ENCODE peak calls at places on chromosome 4, in ten cellular contexts. R is A549, M is H1, L is body of pancreas, Y is uterus, A is IMR-90, K is adrenal gland, V is suprapubic skin, H is Peyer's patch, G is testis. P is an unnamed sample.

GRCh38 chr4:140136509-140136908 is 17.5 kb downstream of the MAML3 start:
- DNase-seq in K (no peak), A (peak; percentile 63), M (no peak), Y (no peak), V (no peak), H (no peak), L (no peak), G (no peak), R (no peak), P (no peak)

GRCh38 chr4:54274786-54275503 is 45.9 kb downstream of the PDGFRA start:
- DNase-seq in M (no peak), G (no peak), L (no peak), H (no peak), R (no peak), Y (no peak), V (no peak), A (peak; percentile 35), K (no peak), P (no peak)

GRCh38 chr4:165563851-165564250 is 185.0 kb downstream of the CPE start:
- DNase-seq in K (no peak), A (no peak), L (no peak), V (no peak), G (no peak), Y (no peak), R (no peak), M (no peak), H (no peak), P (no peak)

GRCh38 chr4:79603681-79604080 is 195.7 kb upstream of the GK2 start:
- DNase-seq in Y (no peak), H (no peak), G (no peak), V (no peak), A (no peak), M (no peak), L (no peak), R (no peak), K (no peak), P (no peak)

GRCh38 chr4:165331316-165331715 is 3.8 kb downstream of the MSMO1 start:
- DNase-seq in R (no peak), V (no peak), M (no peak), A (no peak), Y (no peak), H (no peak), K (no peak), L (no peak), G (no peak), P (no peak)

GRCh38 chr4:151152033-151152432 is 52.6 kb downstream of the RPS3A start:
- DNase-seq in M (no peak), K (no peak), H (no peak), Y (no peak), A (no peak), L (no peak), R (no peak), G (no peak), V (no peak), P (no peak)

GRCh38 chr4:2059726-2060577 is 825 bp downstream of the NAT8L start:
- DNase-seq in H (no peak), Y (no peak), M (no peak), G (no peak), K (no peak), V (no peak), L (no peak), R (no peak), A (no peak), P (peak; percentile 54)

GRCh38 chr4:89737888-89738287 is 99.1 kb downstream of the SNCA start:
- DNase-seq in M (no peak), H (no peak), A (no peak), Y (peak; percentile 49), L (no peak), R (no peak), G (no peak), V (no peak), K (no peak), P (no peak)

GRCh38 chr4:117164338-117164737 is 79.0 kb upstream of the TRAM1L1 start:
- DNase-seq in V (no peak), M (no peak), R (no peak), Y (no peak), G (no peak), A (no peak), H (no peak), L (no peak), K (no peak), P (no peak)

GRCh38 chr4:2954358-2955185 is 8.6 kb downstream of the NOP14 start:
- DNase-seq in Y (no peak), K (no peak), A (no peak), H (peak; percentile 56), M (peak; percentile 78), V (no peak), G (no peak), L (no peak), R (no peak), P (no peak)

GRCh38 chr4:95263391-95263790 is 285.4 kb downstream of the UNC5C start:
- DNase-seq in R (no peak), M (no peak), A (peak; percentile 6), L (no peak), K (no peak), H (no peak), Y (no peak), V (no peak), G (peak; percentile 63), P (no peak)

GRCh38 chr4:20408596-20408995 is 156.9 kb downstream of the SLIT2 start:
- DNase-seq in H (no peak), M (no peak), V (no peak), L (no peak), R (no peak), A (peak; percentile 56), G (no peak), Y (no peak), K (peak; percentile 41), P (no peak)

DNA sequence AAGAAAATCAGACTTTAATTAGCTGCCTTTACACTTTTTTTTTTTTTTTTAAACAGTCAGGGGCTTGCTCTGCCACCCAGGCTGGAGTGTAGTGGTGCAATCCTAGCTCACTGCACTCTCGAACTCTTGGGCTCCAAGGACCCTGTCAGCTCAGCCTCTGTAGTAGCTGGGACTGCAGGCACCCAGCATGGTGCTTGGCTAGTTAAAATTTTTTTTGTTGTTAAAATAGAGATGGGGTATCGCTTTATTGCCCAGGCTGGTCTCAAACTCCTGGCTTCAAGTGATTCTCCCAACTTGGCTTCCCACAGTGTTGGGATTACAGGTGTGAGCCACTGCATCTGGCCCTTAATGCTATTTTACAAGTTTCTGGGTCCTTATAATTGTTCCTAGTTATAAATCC is 359.1 kb downstream of the SPRY1 start:
- DNase-seq in H (no peak), G (no peak), V (no peak), K (no peak), R (no peak), A (no peak), M (no peak), L (no peak), Y (no peak), P (no peak)
- H3K27ac ChIP-seq in H (no peak overlapping the region), G (no peak overlapping the region), V (no peak overlapping the region), K (no peak overlapping the region), R (no peak overlapping the region), A (no peak overlapping the region), M (no peak overlapping the region), L (no peak overlapping the region), Y (no peak overlapping the region), P (no peak overlapping the region)

GRCh38 chr4:123972031-123972430 is 575.4 kb downstream of the SPRY1 start:
- DNase-seq in A (no peak), M (no peak), K (no peak), H (no peak), V (no peak), L (no peak), G (no peak), R (no peak), Y (no peak), P (no peak)

GRCh38 chr4:123967360-123967759 is 570.8 kb downstream of the SPRY1 start:
- DNase-seq in A (no peak), K (no peak), G (no peak), V (no peak), H (no peak), R (no peak), L (no peak), Y (no peak), M (no peak), P (no peak)
- TF ChIP-seq POLR2A in A (no peak), K (no peak), G (no peak), V (no peak), H (no peak), R (no peak), L (no peak), Y (no peak), M (no peak), P (no peak)

DNA sequence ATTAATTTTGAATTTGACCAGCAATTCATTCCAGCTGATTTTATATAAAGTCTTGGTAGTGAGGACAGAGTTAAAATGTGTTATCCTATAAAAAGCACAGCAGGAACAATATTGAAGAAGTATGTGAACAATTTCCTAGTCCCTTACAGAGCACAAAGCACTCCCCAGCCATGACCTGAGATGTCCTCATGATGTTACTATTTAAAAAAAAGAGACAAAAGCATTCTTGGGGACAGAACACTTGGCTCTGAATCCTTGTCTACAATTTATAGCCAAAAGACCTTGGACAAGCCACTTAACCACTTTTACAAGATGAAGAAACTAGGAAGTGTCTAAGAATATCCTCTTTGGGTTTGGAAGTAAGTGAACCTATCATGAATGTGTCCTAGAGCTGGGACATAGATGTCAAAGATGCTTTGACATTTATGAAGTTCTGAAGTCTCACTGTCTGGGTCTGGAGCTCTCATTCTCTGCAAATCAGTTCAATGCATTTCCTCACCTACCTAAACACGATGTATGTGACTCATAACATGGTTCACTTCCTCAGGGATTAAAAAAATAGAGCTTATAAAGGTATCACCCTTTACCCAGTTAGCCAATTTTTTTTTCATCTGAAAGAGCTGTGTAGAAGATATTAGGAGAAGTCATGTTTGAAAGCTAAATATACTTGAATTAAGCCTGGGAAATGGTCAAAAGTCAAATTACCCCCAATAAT is 61.4 kb downstream of the IGFBP7 start:
- DNase-seq in R (no peak), K (no peak), H (no peak), M (no peak), V (no peak), G (no peak), A (peak; percentile 43), Y (no peak), L (no peak), P (no peak)
- H3K4me1 ChIP-seq in R (peaks cover 51% of the 10 kb centered on the region), K (peaks cover 16% of the 10 kb centered on the region), H (no peaks in the 10 kb centered on the region), M (no peaks in the 10 kb centered on the region), V (peaks cover 39% of the 10 kb centered on the region), G (peaks cover 22% of the 10 kb centered on the region), A (peaks cover 22% of the 10 kb centered on the region), Y (no peaks in the 10 kb centered on the region), L (no peaks in the 10 kb centered on the region), P (peaks cover 75% of the 10 kb centered on the region)

GRCh38 chr4:40875507-40876150 is 125.9 kb downstream of the NSUN7 start:
- DNase-seq in K (no peak), R (no peak), G (peak; percentile 36), Y (no peak), V (no peak), M (no peak), L (no peak), A (no peak), H (no peak), P (no peak)

GRCh38 chr4:40874331-40874730 is 124.6 kb downstream of the NSUN7 start:
- DNase-seq in A (no peak), G (peak; percentile 79), M (no peak), L (no peak), R (no peak), V (no peak), Y (no peak), K (no peak), H (no peak), P (no peak)

GRCh38 chr4:40874902-40875301 is 125.1 kb downstream of the NSUN7 start:
- DNase-seq in Y (no peak), G (no peak), A (no peak), M (no peak), L (no peak), V (no peak), K (no peak), H (no peak), R (no peak), P (no peak)

GRCh38 chr4:40878548-40879055 is 128.8 kb downstream of the NSUN7 start:
- DNase-seq in L (no peak), K (no peak), Y (no peak), A (no peak), G (no peak), V (no peak), H (no peak), R (no peak), M (no peak), P (no peak)

GRCh38 chr4:40877081-40877480 is 127.3 kb downstream of the NSUN7 start:
- DNase-seq in R (no peak), G (no peak), V (no peak), L (no peak), H (no peak), M (no peak), A (no peak), K (no peak), Y (no peak), P (no peak)
- H3K27ac ChIP-seq in R (no peak overlapping the region), G (no peak overlapping the region), V (no peak overlapping the region), L (no peak overlapping the region), H (no peak overlapping the region), M (no peak overlapping the region), A (no peak overlapping the region), K (no peak overlapping the region), Y (no peak overlapping the region), P (no peak overlapping the region)